ENCODE peak calls at places on chromosomes 13 and 19, in nine cellular contexts. Z is stomach, M is cardiac muscle cell, P is heart left ventricle, D is thoracic aorta, A is neural crest cell, L is thyroid gland, N is cardiac fibroblast, Y is IMR-90. X is an unnamed sample.

GRCh38 chr19:4972509-4973230 is 3.8 kb downstream of the KDM4B start:
- DNase-seq in Z (no peak), M (peak), P (no peak), D (no peak), A (no peak), L (peak), N (peak), Y (peak), X (peak)

GRCh38 chr19:49359851-49360845 is 2.1 kb downstream of the TEAD2 start:
- DNase-seq in Z (no peak), M (peak), P (no peak), D (no peak), A (no peak), L (no peak), N (no peak), Y (no peak), X (no peak)

GRCh38 chr19:5806905-5807304 is 2.0 kb downstream of the NRTN start:
- DNase-seq in Z (no peak), M (no peak), P (no peak), D (no peak), A (no peak), L (no peak), N (no peak), Y (no peak), X (no peak)

GRCh38 chr13:41751277-41751676 is 209.6 kb downstream of the VWA8 start:
- DNase-seq in Z (no peak), M (peak), P (peak), D (no peak), A (no peak), L (peak), N (peak), Y (peak), X (no peak)

GRCh38 chr19:5585461-5586299 is 17.9 kb upstream of the TINCR start:
- DNase-seq in Z (no peak), M (no peak), P (no peak), D (no peak), A (no peak), L (peak), N (no peak), Y (no peak), X (no peak)

GRCh38 chr13:113657851-113658741 is at the start of gene ATP4B:
- DNase-seq in Z (peak), M (no peak), P (peak), D (no peak), A (no peak), L (no peak), N (no peak), Y (no peak), X (no peak)

GRCh38 chr19:32471095-32471494 is 65.5 kb downstream of the DPY19L3 start:
- DNase-seq in Z (no peak), M (no peak), P (peak), D (no peak), A (no peak), L (peak), N (peak), Y (no peak), X (no peak)

GRCh38 chr19:4454952-4455738 is 2.4 kb downstream of the UBXN6 start:
- DNase-seq in Z (no peak), M (peak), P (no peak), D (no peak), A (no peak), L (peak), N (peak), Y (peak), X (no peak)

GRCh38 chr19:47486900-47487299 is 2.9 kb upstream of the KPTN start:
- DNase-seq in Z (no peak), M (no peak), P (no peak), D (no peak), A (no peak), L (no peak), N (no peak), Y (no peak), X (no peak)

GRCh38 chr13:100432611-100433010 is 156.0 kb downstream of the GGACT start:
- DNase-seq in Z (no peak), M (no peak), P (no peak), D (no peak), A (no peak), L (no peak), N (no peak), Y (no peak), X (no peak)

GRCh38 chr13:34410653-34411052 is 531.4 kb upstream of the NBEA start:
- DNase-seq in Z (no peak), M (peak), P (no peak), D (no peak), A (no peak), L (no peak), N (no peak), Y (no peak), X (no peak)

GRCh38 chr13:79749985-79750551 is 269.1 kb downstream of the NDFIP2 start:
- DNase-seq in Z (no peak), M (peak), P (peak), D (no peak), A (no peak), L (peak), N (peak), Y (peak), X (no peak)

GRCh38 chr19:49408816-49409440 is 14.3 kb downstream of the PTH2 start:
- DNase-seq in Z (no peak), M (no peak), P (no peak), D (no peak), A (no peak), L (no peak), N (no peak), Y (no peak), X (no peak)

GRCh38 chr13:95185851-95186250 is 115.4 kb downstream of the ABCC4 start:
- DNase-seq in Z (no peak), M (peak), P (no peak), D (no peak), A (no peak), L (no peak), N (no peak), Y (no peak), X (no peak)

GRCh38 chr13:34201050-34201913 is 383.3 kb downstream of the RFC3 start:
- DNase-seq in Z (no peak), M (peak), P (peak), D (no peak), A (no peak), L (no peak), N (peak), Y (peak), X (no peak)

GRCh38 chr19:7371001-7371400 is 22.3 kb downstream of the ARHGEF18 start:
- DNase-seq in Z (no peak), M (no peak), P (no peak), D (no peak), A (no peak), L (no peak), N (no peak), Y (no peak), X (no peak)

GRCh38 chr19:5445667-5446066 is 9.6 kb upstream of the ZNRF4 start:
- DNase-seq in Z (no peak), M (peak), P (no peak), D (no peak), A (no peak), L (no peak), N (peak), Y (no peak), X (no peak)

GRCh38 chr13:45331981-45332830 is 8.8 kb downstream of the TPT1 start:
- DNase-seq in Z (no peak), M (peak), P (no peak), D (no peak), A (no peak), L (no peak), N (peak), Y (peak), X (peak)

GRCh38 chr19:54478677-54479266 is 5.7 kb upstream of the CDC42EP5 start:
- DNase-seq in Z (no peak), M (peak), P (no peak), D (no peak), A (peak), L (no peak), N (peak), Y (peak), X (peak)
- TF ChIP-seq CTCF in Z (peak), M (peak), P (peak), D (peak), A (peak), L (no peak), N (peak), Y (peak), X (peak)

DNA sequence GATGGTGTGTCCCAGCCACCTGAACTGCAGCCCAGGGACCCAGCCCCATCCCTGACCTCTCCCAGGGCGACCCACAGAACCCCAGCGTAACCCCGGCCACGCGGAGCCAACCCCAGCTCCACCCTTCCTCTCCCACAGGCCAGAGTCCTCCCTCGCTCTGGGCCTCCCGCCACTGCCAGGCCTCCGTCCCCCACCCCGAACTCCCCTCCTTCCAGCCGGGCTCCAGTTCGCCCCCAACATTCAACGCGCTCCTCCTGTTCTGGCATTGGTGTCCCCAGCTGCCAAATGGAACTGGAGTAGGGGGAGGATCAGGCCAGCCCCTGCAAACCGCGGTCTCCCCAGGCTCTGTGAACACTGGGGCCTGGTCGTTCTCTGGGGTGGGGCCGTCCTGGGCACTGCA is 7.4 kb downstream of the LINGO3 start:
- DNase-seq in Z (no peak), M (no peak), P (no peak), D (no peak), A (no peak), L (no peak), N (no peak), Y (no peak), X (no peak)
- TF ChIP-seq CTCF in Z (no peak), M (no peak), P (no peak), D (no peak), A (no peak), L (no peak), N (no peak), Y (no peak), X (no peak)

GRCh38 chr19:18362934-18363542 is 22.6 kb downstream of the PGPEP1 start:
- DNase-seq in Z (no peak), M (peak), P (no peak), D (no peak), A (no peak), L (no peak), N (no peak), Y (no peak), X (no peak)

GRCh38 chr19:18363787-18364186 is 22.2 kb upstream of the GDF15 start:
- DNase-seq in Z (no peak), M (no peak), P (no peak), D (no peak), A (no peak), L (no peak), N (no peak), Y (no peak), X (no peak)

GRCh38 chr19:18361646-18362045 is 21.2 kb downstream of the PGPEP1 start:
- DNase-seq in Z (no peak), M (no peak), P (no peak), D (no peak), A (no peak), L (no peak), N (no peak), Y (peak), X (no peak)

GRCh38 chr19:18366027-18366435 is 19.9 kb upstream of the GDF15 start:
- DNase-seq in Z (no peak), M (no peak), P (no peak), D (no peak), A (no peak), L (no peak), N (peak), Y (no peak), X (no peak)

GRCh38 chr19:18364826-18365528 is 21.0 kb upstream of the GDF15 start:
- DNase-seq in Z (peak), M (peak), P (peak), D (peak), A (no peak), L (peak), N (peak), Y (peak), X (peak)
- TF ChIP-seq CTCF in Z (no peak), M (no peak), P (no peak), D (no peak), A (no peak), L (no peak), N (no peak), Y (no peak), X (no peak)

GRCh38 chr19:31279436-31279765 is 69.8 kb downstream of the TSHZ3 start:
- DNase-seq in Z (no peak), M (no peak), P (no peak), D (no peak), A (no peak), L (no peak), N (no peak), Y (no peak), X (no peak)

GRCh38 chr19:31278555-31279435 is 70.4 kb downstream of the TSHZ3 start:
- DNase-seq in Z (no peak), M (no peak), P (no peak), D (no peak), A (no peak), L (no peak), N (no peak), Y (no peak), X (no peak)

GRCh38 chr19:31276831-31277230 is 72.4 kb downstream of the TSHZ3 start:
- DNase-seq in Z (no peak), M (no peak), P (no peak), D (no peak), A (no peak), L (no peak), N (no peak), Y (no peak), X (no peak)

GRCh38 chr19:31274964-31275319 is 74.3 kb downstream of the TSHZ3 start:
- DNase-seq in Z (no peak), M (no peak), P (no peak), D (no peak), A (no peak), L (no peak), N (no peak), Y (no peak), X (no peak)

GRCh38 chr19:31277516-31277915 is 71.7 kb downstream of the TSHZ3 start:
- DNase-seq in Z (no peak), M (no peak), P (no peak), D (no peak), A (no peak), L (no peak), N (no peak), Y (no peak), X (no peak)
- TF ChIP-seq CTCF in Z (no peak), M (no peak), P (no peak), D (no peak), A (no peak), L (no peak), N (no peak), Y (no peak), X (no peak)

DNA sequence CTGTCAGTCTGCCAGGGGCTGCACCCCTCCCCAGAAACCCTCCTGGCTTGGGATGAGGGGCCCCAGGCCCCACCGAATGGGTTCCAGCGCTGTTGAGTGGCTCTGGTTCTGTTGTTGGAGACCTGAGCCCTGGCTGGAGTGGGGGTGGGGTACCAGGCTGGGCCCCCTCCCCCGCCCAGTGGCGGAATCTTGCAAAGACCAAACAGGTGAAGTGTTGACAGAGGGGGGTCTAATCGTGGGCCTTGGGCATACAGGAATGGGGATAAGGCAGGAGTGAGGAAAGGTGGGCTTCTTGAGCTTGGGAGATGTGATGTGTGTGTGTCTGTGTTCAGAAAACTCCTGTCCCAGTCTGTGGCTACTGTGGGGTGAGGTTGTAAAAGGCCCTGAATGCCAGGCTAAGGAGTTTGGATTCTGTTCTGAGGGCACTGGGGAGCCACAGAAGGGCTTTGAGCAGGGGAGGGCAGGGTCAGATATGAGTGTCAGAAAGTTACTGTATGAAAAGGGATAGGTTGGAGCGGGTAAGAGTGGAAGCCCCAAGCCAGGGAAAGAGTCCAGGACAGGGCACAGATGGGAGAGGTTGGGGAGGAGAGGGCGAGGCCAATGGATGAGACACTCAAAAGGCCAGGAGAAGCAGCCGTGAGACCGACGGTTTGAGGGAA is at the start of gene HIPK4:
- DNase-seq in Z (no peak), M (no peak), P (no peak), D (no peak), A (no peak), L (no peak), N (no peak), Y (no peak), X (no peak)
- TF ChIP-seq CTCF in Z (no peak), M (no peak), P (no peak), D (no peak), A (no peak), L (no peak), N (no peak), Y (no peak), X (no peak)